ENCODE peak calls at places on chromosomes 11 and 22, in four cellular contexts. V is CD8-positive, alpha-beta T cell; C is adrenal gland; G is fibroblast of lung. N is an unnamed sample.
A peak's percentile ranks its signal among the peaks of the same experiment; 100 is the strongest.

GRCh38 chr22:37830093-37830842 is 7.1 kb downstream of the GALR3 start:
- DNase-seq in V (no peak), G (no peak), C (no peak), N (no peak)

GRCh38 chr22:36253523-36254490 is 874 bp downstream of the APOL1 start:
- DNase-seq in G (peak; percentile 47), C (peak; percentile 67), V (no peak), N (no peak)

GRCh38 chr11:28049338-28050216 is 58.4 kb downstream of the KIF18A start:
- DNase-seq in G (peak; percentile 55), C (no peak), V (no peak), N (no peak)

GRCh38 chr11:134724106-134724778 is 312.2 kb upstream of the B3GAT1 start:
- DNase-seq in C (no peak), V (no peak), G (no peak), N (no peak)

GRCh38 chr11:68271023-68271780 is 571 bp downstream of the C11orf24 start:
- DNase-seq in G (peak; percentile 77), V (peak; percentile 22), C (peak; percentile 83), N (peak; percentile 86)

GRCh38 chr22:19631899-19632670 is 82.2 kb upstream of the SEPTIN5 start:
- DNase-seq in V (no peak), C (peak; percentile 48), G (peak; percentile 37), N (peak; percentile 84)

GRCh38 chr11:3204141-3205015 is 14.2 kb downstream of the MRGPRG start:
- DNase-seq in C (no peak), V (no peak), G (no peak), N (no peak)

GRCh38 chr11:7901319-7901854 is 29.7 kb downstream of the OR10A6 start:
- DNase-seq in C (no peak), G (no peak), V (no peak), N (no peak)

GRCh38 chr11:69481393-69481844 is at the start of gene LINC01488:
- DNase-seq in C (no peak), G (no peak), V (no peak), N (no peak)

GRCh38 chr22:44139773-44140172 is 41.0 kb upstream of the PARVG start:
- DNase-seq in V (no peak), C (no peak), G (no peak), N (no peak)

GRCh38 chr22:40818192-40818746 is 877 bp downstream of the SLC25A17 start:
- DNase-seq in G (no peak), V (no peak), C (no peak), N (no peak)

GRCh38 chr11:65316979-65317786 is 2.5 kb downstream of the CDC42EP2 start:
- DNase-seq in C (peak; percentile 86), G (peak; percentile 90), V (no peak), N (no peak)

GRCh38 chr11:83975984-83976383 is 689.8 kb upstream of the CCDC90B start:
- DNase-seq in G (no peak), C (no peak), V (no peak), N (no peak)

GRCh38 chr11:57547854-57548377 is 10.5 kb downstream of the SMTNL1 start:
- DNase-seq in V (no peak), G (no peak), C (no peak), N (no peak)

GRCh38 chr11:45844822-45845573 is 2.3 kb upstream of the CRY2 start:
- DNase-seq in V (no peak), C (peak; percentile 27), G (no peak), N (no peak)

GRCh38 chr11:77046060-77046501 is 11.9 kb downstream of the B3GNT6 start:
- DNase-seq in C (peak; percentile 61), V (peak; percentile 32), G (no peak), N (peak; percentile 70)

GRCh38 chr22:17086301-17086700 is 1.5 kb downstream of the IL17RA start:
- DNase-seq in G (no peak), V (no peak), C (peak; percentile 48), N (no peak)

GRCh38 chr11:71151561-71151960 is 100.8 kb downstream of the SHANK2 start:
- DNase-seq in V (no peak), C (no peak), G (no peak), N (no peak)

GRCh38 chr11:76903325-76903724 is 42.6 kb downstream of the ACER3 start:
- DNase-seq in G (no peak), V (no peak), C (no peak), N (no peak)

GRCh38 chr11:106794058-106794457 is 224.2 kb downstream of the GUCY1A2 start:
- DNase-seq in V (no peak), G (peak; percentile 3), C (no peak), N (no peak)

GRCh38 chr11:68139395-68139794 is 18.2 kb upstream of the CHKA start:
- DNase-seq in C (peak; percentile 20), G (no peak), V (no peak), N (no peak)

GRCh38 chr11:12829131-12829530 is 154.9 kb downstream of the TEAD1 start:
- DNase-seq in V (no peak), C (no peak), G (no peak), N (no peak)

GRCh38 chr11:113796663-113797259 is 17.2 kb downstream of the CLDN25 start:
- DNase-seq in C (peak; percentile 72), G (peak; percentile 42), V (no peak), N (peak; percentile 55)

GRCh38 chr11:101584129-101584515 is 315 bp upstream of the TRPC6 start:
- DNase-seq in G (no peak), C (no peak), V (no peak), N (no peak)
- H3K4me3 ChIP-seq in G (peak overlapping the region; percentile 71), C (no peak overlapping the region), V (no peak overlapping the region), N (no peak overlapping the region)

GRCh38 chr11:803467-803742 is 1.6 kb downstream of the PIDD1 start:
- DNase-seq in C (no peak), V (no peak), G (no peak), N (no peak)
- H3K4me1 ChIP-seq in C (peaks cover 9% of the 10 kb centered on the region), V (peaks cover 20% of the 10 kb centered on the region), G (peaks cover 10% of the 10 kb centered on the region), N (peaks cover 4% of the 10 kb centered on the region)

DNA sequence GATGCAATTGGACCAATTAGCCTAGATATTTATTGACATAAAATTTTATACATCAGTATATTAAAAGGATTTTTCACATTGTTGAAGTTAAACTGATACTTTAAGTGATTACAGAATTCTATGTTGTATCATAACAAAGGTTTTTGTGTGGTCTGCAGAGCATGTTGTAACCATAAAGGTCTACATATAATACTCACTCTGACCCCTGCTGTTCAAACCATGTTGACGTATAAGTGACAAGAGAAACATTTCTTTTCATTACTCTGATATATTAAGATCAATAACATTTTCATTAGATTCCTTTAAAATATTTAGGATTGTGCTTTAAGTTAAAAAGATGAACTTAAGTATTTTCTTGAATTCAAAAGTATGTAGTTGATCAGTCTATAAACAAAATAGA is 63.9 kb downstream of the GAS2 start:
- DNase-seq in C (no peak), V (no peak), G (peak; percentile 23), N (no peak)
- TF ChIP-seq CTCF in C (no peak), V (no peak), G (no peak), N (peak; percentile 37)

GRCh38 chr11:32569313-32569881 is 14.2 kb upstream of the EIF3M start:
- DNase-seq in V (no peak), G (no peak), C (no peak), N (no peak)
- H3K4me3 ChIP-seq in V (no peak overlapping the region), G (no peak overlapping the region), C (no peak overlapping the region), N (no peak overlapping the region)

DNA sequence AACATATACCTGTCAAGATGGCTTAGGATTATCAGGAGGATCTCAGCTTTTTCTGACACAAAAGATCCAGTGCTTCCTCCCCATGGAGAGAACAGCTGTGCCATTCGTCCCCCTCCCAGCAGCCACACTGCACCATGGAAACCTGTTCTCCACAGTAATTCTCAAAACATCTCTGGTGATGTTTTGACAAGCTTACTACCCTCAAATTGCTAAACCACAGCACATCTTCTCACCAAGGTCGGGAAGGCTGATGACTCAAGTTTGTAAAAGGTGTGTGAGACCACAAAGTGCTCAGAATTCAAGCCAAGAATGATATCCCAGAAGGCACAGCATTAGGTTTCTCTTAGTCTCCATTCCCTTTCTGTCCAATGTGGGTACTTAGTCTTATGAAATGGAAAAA is 3.9 kb upstream of the RAB38 start:
- DNase-seq in C (no peak), V (no peak), G (no peak), N (no peak)
- H3K4me1 ChIP-seq in C (peaks cover 3% of the 10 kb centered on the region), V (peaks cover 1% of the 10 kb centered on the region), G (no peaks in the 10 kb centered on the region), N (no peaks in the 10 kb centered on the region)

DNA sequence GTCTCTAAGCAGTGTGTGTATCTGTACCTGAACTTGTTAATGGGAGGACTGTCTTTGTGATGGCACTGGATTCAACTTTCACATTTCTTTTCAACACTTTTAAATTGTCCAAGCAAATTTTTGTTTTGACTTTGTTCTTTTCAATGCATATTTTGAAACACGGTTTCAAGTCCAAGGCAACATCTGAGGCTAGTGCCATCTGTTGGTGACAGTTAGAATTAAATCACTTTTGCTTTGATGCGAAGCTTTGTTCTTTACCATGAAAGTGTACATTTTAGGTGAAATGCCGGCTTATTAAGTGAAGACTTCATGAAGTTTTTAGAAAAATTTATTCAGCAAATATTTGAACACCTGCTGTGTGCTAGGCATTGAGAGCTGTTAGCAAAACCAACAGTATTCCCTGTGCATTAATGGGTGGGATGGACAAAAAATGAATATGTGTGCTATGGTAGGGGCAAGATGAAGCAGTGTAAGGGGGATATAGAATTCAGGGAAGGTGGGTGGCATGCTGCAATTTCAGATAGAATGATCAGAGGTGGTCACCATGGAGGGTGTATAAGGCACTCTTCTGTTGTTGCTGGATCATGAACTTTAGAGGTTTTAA is 70.2 kb downstream of the DDX10 start:
- DNase-seq in G (peak; percentile 26), C (no peak), V (no peak), N (no peak)
- TF ChIP-seq CTCF in G (peak; percentile 15), C (no peak), V (peak; percentile 69), N (peak; percentile 74)

GRCh38 chr22:23566716-23567475 is 13.2 kb downstream of the IGLL1 start:
- DNase-seq in C (no peak), V (no peak), G (no peak), N (no peak)
- H3K4me3 ChIP-seq in C (peak overlapping the region; percentile 65), V (no peak overlapping the region), G (no peak overlapping the region), N (peak overlapping the region; percentile 40)

N was measured in BE2C.